ENCODE peak calls at places on chromosome 13, in nine cellular contexts. V is LNCaP clone FGC; I is activated CD8-positive, alpha-beta memory T cell treated with anti-CD3 and anti-CD28 coated beads for 48 hours; K is psoas muscle; Q is stimulated activated naive CD4-positive, alpha-beta T cell; A is RWPE1; C is Caco-2; Z is non-pigmented ciliary epithelial cell; S is HS-5. X is an unnamed sample.

GRCh38 chr13:93430346-93430745 is 203.7 kb downstream of the GPC6 start:
- DNase-seq in V (no peak), I (no peak), K (no peak), Q (no peak), A (no peak), C (no peak), Z (no peak), S (no peak), X (no peak)

GRCh38 chr13:35764359-35765015 is 288.0 kb upstream of the MAB21L1 start:
- DNase-seq in V (no peak), I (no peak), K (no peak), Q (no peak), A (no peak), C (no peak), Z (peak; percentile 54), S (no peak), X (no peak)

GRCh38 chr13:19117913-19118739 is 63.5 kb downstream of the TUBA3C start:
- DNase-seq in V (peak; percentile 71), I (no peak), K (no peak), Q (no peak), A (no peak), C (no peak), Z (no peak), S (no peak), X (no peak)

GRCh38 chr13:70732611-70733010 is 624.4 kb upstream of the KLHL1 start:
- DNase-seq in V (no peak), I (no peak), K (no peak), Q (no peak), A (no peak), C (no peak), Z (no peak), S (no peak), X (no peak)

GRCh38 chr13:105655046-105655445 is 880.4 kb downstream of the EFNB2 start:
- DNase-seq in V (no peak), I (no peak), K (no peak), Q (no peak), A (peak; percentile 9), C (no peak), Z (peak; percentile 53), S (peak; percentile 34), X (peak; percentile 1)

GRCh38 chr13:95326695-95327094 is 25.4 kb upstream of the ABCC4 start:
- DNase-seq in V (no peak), I (no peak), K (no peak), Q (no peak), A (no peak), C (no peak), Z (no peak), S (no peak), X (no peak)

GRCh38 chr13:77031869-77032268 is 4.9 kb upstream of the FBXL3 start:
- DNase-seq in V (no peak), I (no peak), K (no peak), Q (no peak), A (no peak), C (no peak), Z (no peak), S (no peak), X (no peak)

GRCh38 chr13:65921933-65922332 is 1308.2 kb downstream of the PCDH9 start:
- DNase-seq in V (no peak), I (no peak), K (no peak), Q (no peak), A (no peak), C (no peak), Z (no peak), S (no peak), X (no peak)

GRCh38 chr13:97440598-97440997 is 6.6 kb downstream of the RAP2A start:
- DNase-seq in V (no peak), I (no peak), K (no peak), Q (no peak), A (no peak), C (no peak), Z (no peak), S (no peak), X (no peak)

GRCh38 chr13:54433511-54434206 is 1405.0 kb downstream of the OLFM4 start:
- DNase-seq in V (peak; percentile 4), I (no peak), K (no peak), Q (no peak), A (no peak), C (no peak), Z (no peak), S (no peak), X (no peak)

GRCh38 chr13:69468624-69469023 is 639.0 kb upstream of the ATXN8OS start:
- DNase-seq in V (no peak), I (no peak), K (no peak), Q (no peak), A (no peak), C (no peak), Z (no peak), S (no peak), X (no peak)

GRCh38 chr13:92833071-92833470 is 393.5 kb upstream of the GPC6 start:
- DNase-seq in V (no peak), I (no peak), K (no peak), Q (no peak), A (no peak), C (no peak), Z (no peak), S (no peak), X (no peak)

GRCh38 chr13:101989798-101990350 is 412.0 kb downstream of the FGF14 start:
- DNase-seq in V (no peak), I (no peak), K (no peak), Q (no peak), A (no peak), C (no peak), Z (no peak), S (no peak), X (no peak)

GRCh38 chr13:35549481-35549880 is 73.0 kb upstream of the MAB21L1 start:
- DNase-seq in V (no peak), I (no peak), K (no peak), Q (no peak), A (peak; percentile 34), C (no peak), Z (peak; percentile 38), S (peak; percentile 41), X (peak; percentile 49)

GRCh38 chr13:75785130-75785529 is 149.0 kb downstream of the LMO7 start:
- DNase-seq in V (no peak), I (no peak), K (no peak), Q (no peak), A (no peak), C (no peak), Z (no peak), S (no peak), X (no peak)

GRCh38 chr13:25281193-25281936 is 5.9 kb downstream of the MTMR6 start:
- DNase-seq in V (no peak), I (no peak), K (no peak), Q (no peak), A (no peak), C (no peak), Z (no peak), S (no peak), X (no peak)

GRCh38 chr13:38346764-38347163 is 2.9 kb upstream of the UFM1 start:
- DNase-seq in V (no peak), I (no peak), K (no peak), Q (no peak), A (no peak), C (no peak), Z (no peak), S (no peak), X (no peak)

GRCh38 chr13:94123543-94123942 is 355.9 kb downstream of the DCT start:
- DNase-seq in V (peak; percentile 72), I (no peak), K (no peak), Q (no peak), A (no peak), C (no peak), Z (no peak), S (no peak), X (no peak)

GRCh38 chr13:44364601-44365000 is 9.0 kb upstream of the SERP2 start:
- DNase-seq in V (no peak), I (no peak), K (no peak), Q (no peak), A (peak; percentile 31), C (peak; percentile 80), Z (no peak), S (peak; percentile 42), X (no peak)

GRCh38 chr13:88751994-88752393 is 1080.8 kb downstream of the SLITRK5 start:
- DNase-seq in V (no peak), I (no peak), K (no peak), Q (no peak), A (no peak), C (no peak), Z (no peak), S (no peak), X (no peak)

GRCh38 chr13:114021464-114022308 is 47.8 kb upstream of the C13orf46 start:
- DNase-seq in V (no peak), I (no peak), K (no peak), Q (no peak), A (no peak), C (no peak), Z (no peak), S (no peak), X (no peak)

GRCh38 chr13:86846501-86846900 is 824.7 kb upstream of the SLITRK5 start:
- DNase-seq in V (no peak), I (no peak), K (no peak), Q (no peak), A (no peak), C (no peak), Z (no peak), S (no peak), X (no peak)

GRCh38 chr13:43852923-43853404 is 26.6 kb downstream of the CCDC122 start:
- DNase-seq in V (no peak), I (no peak), K (no peak), Q (no peak), A (no peak), C (no peak), Z (no peak), S (no peak), X (no peak)

GRCh38 chr13:34762312-34762711 is 179.8 kb upstream of the NBEA start:
- DNase-seq in V (no peak), I (no peak), K (no peak), Q (no peak), A (no peak), C (no peak), Z (no peak), S (no peak), X (no peak)

GRCh38 chr13:102724923-102725322 is 30.1 kb upstream of the METTL21C start:
- DNase-seq in V (peak; percentile 28), I (no peak), K (no peak), Q (no peak), A (peak; percentile 72), C (peak; percentile 68), Z (no peak), S (no peak), X (peak; percentile 58)

GRCh38 chr13:48178126-48178525 is 54.9 kb upstream of the ITM2B start:
- DNase-seq in V (no peak), I (no peak), K (no peak), Q (no peak), A (no peak), C (no peak), Z (no peak), S (no peak), X (no peak)

GRCh38 chr13:27086599-27087265 is 84.9 kb downstream of the USP12 start:
- DNase-seq in V (no peak), I (no peak), K (no peak), Q (no peak), A (no peak), C (no peak), Z (no peak), S (no peak), X (no peak)

GRCh38 chr13:99895999-99896695 is 75.4 kb downstream of the ZIC5 start:
- DNase-seq in V (no peak), I (no peak), K (no peak), Q (no peak), A (no peak), C (no peak), Z (no peak), S (no peak), X (no peak)